ENCODE peak calls at places on chromosomes 16 and 17, in four cellular contexts. N is HFFc6, E is endodermal cell, B is testis. J is an unnamed sample.

GRCh38 chr17:18041776-18042175 is 2.6 kb downstream of the GID4 start:
- DNase-seq in N (peak; percentile 80), E (no peak), B (no peak), J (no peak)

GRCh38 chr16:86508947-86509758 is 1.2 kb upstream of the FOXF1 start:
- DNase-seq in N (peak; percentile 78), E (peak; percentile 78), B (no peak), J (peak; percentile 49)

GRCh38 chr17:13600475-13601316 is 1.0 kb downstream of the HS3ST3A1 start:
- DNase-seq in N (peak; percentile 33), E (peak; percentile 85), B (no peak), J (peak; percentile 36)

GRCh38 chr17:13346081-13346533 is 255.6 kb downstream of the HS3ST3A1 start:
- DNase-seq in N (peak; percentile 98), E (peak; percentile 86), B (no peak), J (no peak)

GRCh38 chr17:17971431-17972125 is 622 bp downstream of the TOM1L2 start:
- DNase-seq in N (no peak), E (no peak), B (peak; percentile 60), J (no peak)

GRCh38 chr17:2176484-2177175 is 121.7 kb downstream of the HIC1 start:
- DNase-seq in N (no peak), E (no peak), B (no peak), J (no peak)

GRCh38 chr16:59060212-59060611 is 326.1 kb upstream of the GOT2 start:
- DNase-seq in N (peak; percentile 90), E (no peak), B (no peak), J (no peak)

GRCh38 chr17:80861892-80862291 is 129.7 kb upstream of the CHMP6 start:
- DNase-seq in N (no peak), E (peak; percentile 83), B (peak; percentile 23), J (peak; percentile 47)

GRCh38 chr17:66540131-66540781 is 237.8 kb downstream of the PRKCA start:
- DNase-seq in N (peak; percentile 80), E (peak; percentile 77), B (peak; percentile 45), J (peak; percentile 23)

GRCh38 chr16:65660390-65660789 is 538.5 kb upstream of the CDH11 start:
- DNase-seq in N (peak; percentile 80), E (peak; percentile 22), B (no peak), J (no peak)

GRCh38 chr16:15897834-15898254 is 9.4 kb upstream of the CEP20 start:
- DNase-seq in N (peak; percentile 25), E (no peak), B (no peak), J (no peak)

GRCh38 chr17:55303701-55304145 is 39.0 kb downstream of the HLF start:
- DNase-seq in N (peak; percentile 40), E (peak; percentile 13), B (no peak), J (no peak)
- TF ChIP-seq CTCF in N (peak; percentile 64), E (no peak), B (no peak), J (no peak)

GRCh38 chr16:70738083-70738977 is 52.5 kb upstream of the MTSS2 start:
- DNase-seq in N (peak; percentile 69), E (peak; percentile 85), B (no peak), J (peak; percentile 70)
- TF ChIP-seq CTCF in N (peak; percentile 93), E (peak; percentile 78), B (peak; percentile 27), J (peak; percentile 76)

DNA sequence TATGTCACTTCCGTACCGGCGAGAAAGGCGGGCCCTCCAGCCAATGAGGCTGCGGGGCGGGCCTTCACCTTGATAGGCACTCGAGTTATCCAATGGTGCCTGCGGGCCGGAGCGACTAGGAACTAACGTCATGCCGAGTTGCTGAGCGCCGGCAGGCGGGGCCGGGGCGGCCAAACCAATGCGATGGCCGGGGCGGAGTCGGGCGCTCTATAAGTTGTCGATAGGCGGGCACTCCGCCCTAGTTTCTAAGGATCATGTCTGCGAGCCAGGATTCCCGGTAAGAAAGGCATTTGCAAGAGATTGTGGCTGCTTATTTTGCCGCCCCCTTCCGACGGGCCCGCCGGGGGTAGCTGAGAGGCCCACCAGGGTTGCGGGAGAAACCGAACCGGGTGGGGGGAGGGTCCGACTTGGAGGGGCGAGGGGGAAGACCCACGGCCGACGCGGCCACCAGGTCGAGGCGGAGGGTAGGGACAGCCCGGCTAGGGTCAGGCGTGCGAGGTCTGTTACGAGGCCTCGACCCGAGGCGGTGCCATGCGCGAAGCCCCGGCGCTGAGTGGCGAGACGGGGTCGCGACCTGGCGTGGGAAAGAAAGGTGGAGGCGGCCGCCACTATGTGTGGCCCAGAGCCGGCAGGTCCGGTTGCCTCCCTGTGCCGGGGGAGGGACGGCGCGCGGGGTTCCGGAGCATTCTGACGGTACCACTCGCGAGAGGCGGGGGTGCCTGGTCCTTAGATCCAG is 6.7 kb upstream of the CD68 start:
- DNase-seq in N (peak; percentile 100), E (peak; percentile 100), B (peak; percentile 100), J (peak; percentile 99)
- TF ChIP-seq CTCF in N (peak; percentile 43), E (no peak), B (no peak), J (no peak)

GRCh38 chr16:68427649-68428303 is 20.5 kb downstream of the SMPD3 start:
- DNase-seq in N (no peak), E (no peak), B (no peak), J (no peak)
- TF ChIP-seq CTCF in N (no peak), E (no peak), B (no peak), J (no peak)

GRCh38 chr17:77647531-77647930 is 311.0 kb upstream of the TNRC6C start:
- DNase-seq in N (no peak), E (peak; percentile 27), B (no peak), J (no peak)

GRCh38 chr17:77644181-77644972 is 314.1 kb upstream of the TNRC6C start:
- DNase-seq in N (no peak), E (peak; percentile 48), B (no peak), J (no peak)

GRCh38 chr17:77645441-77646430 is 312.8 kb upstream of the TNRC6C start:
- DNase-seq in N (no peak), E (peak; percentile 57), B (no peak), J (no peak)

GRCh38 chr17:77641718-77642117 is 316.8 kb upstream of the TNRC6C start:
- DNase-seq in N (no peak), E (no peak), B (no peak), J (no peak)

DNA sequence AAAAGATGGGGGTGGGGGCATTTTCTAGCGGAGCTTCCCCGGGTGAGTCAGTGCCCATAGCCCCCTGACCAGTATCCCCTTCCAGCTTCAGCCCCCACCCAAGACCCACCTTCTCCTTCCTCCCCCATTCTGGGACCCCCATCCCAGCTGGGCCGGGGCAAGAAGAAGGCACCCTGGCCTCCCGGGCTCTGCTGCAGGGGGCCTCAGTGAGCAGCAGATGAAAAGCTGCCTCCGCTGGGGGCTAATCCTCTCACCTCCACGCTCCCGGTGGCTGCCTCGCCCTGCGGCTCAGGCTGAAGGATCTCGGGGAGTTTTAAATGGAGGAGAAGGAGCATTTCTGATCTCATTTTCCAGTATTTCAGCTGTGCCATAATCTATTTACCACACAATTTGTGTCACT is 313.5 kb upstream of the TNRC6C start:
- DNase-seq in N (no peak), E (peak; percentile 85), B (no peak), J (no peak)
- TF ChIP-seq CTCF in N (no peak), E (peak; percentile 77), B (no peak), J (no peak)

DNA sequence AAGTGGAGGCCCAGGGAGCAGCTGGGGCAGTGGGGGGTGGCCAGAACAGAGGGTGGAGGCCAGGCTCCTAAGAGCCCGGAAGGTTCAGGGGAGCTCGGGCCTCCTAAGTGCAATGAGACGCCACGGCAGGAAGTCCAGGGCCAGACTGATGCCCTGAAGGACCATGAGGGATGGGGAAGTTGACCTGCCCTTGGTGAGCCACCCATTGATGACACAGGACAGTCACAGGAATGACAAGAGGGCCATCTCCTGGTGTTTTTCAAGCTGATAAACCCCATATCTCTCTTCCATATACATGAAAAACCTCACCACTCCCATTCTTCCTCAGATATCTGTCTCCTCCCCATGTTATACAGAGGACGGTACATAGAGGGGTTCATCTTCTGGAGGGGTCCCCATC is 5.8 kb upstream of the MRPL58 start:
- DNase-seq in N (no peak), E (no peak), B (no peak), J (no peak)
- TF ChIP-seq CTCF in N (no peak), E (no peak), B (no peak), J (no peak)

GRCh38 chr16:24539295-24539849 is at the start of gene RBBP6:
- DNase-seq in N (peak; percentile 92), E (peak; percentile 97), B (peak; percentile 97), J (peak; percentile 95)
- TF ChIP-seq CTCF in N (peak; percentile 75), E (peak; percentile 32), B (peak; percentile 15), J (peak; percentile 38)

GRCh38 chr16:27363246-27363632 is 38.7 kb upstream of the IL21R start:
- DNase-seq in N (no peak), E (no peak), B (no peak), J (no peak)
- TF ChIP-seq CTCF in N (peak; percentile 34), E (peak; percentile 60), B (no peak), J (no peak)

DNA sequence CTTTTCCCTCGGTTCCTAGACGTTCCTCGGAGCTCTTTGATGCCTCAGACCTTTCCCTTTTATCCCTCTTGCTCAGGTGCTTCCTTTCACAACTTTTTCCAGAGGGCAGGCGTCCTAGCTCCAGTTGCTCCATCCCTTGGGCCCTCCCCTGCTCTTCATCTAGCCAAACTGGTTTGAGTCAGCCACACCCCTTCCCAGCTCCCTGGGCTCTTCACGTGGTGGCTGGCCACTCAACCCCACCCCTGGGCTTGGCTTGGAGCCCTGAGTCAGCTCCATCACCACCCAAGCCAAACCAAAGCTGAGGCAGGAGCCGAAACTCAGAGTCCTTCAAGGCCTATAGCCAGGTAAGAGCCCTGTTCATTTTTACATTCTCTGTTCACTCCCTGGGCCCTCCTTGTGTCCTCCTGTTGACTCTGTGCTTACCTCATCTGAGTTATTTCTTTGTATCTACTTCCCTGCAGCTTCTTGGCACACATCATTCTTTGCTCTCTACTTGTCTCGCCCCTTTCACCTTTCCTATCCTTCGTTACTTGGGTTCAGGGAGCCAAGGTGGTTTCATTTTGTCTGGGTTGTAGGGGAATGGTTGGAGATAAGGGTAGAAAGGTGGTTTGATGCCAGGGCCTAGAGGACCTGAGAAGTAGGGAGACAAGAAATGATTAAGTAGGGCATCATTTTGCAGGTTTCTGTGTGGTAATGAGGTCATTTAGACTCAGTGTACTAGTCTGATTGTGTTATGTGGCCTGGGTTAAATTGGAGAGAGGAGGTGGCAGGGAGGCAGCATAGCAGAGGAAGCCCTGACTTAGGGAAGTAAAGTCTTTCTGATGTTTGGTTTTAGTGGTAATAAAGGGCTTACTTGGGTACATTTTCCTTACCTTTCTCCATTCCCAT is 7.6 kb upstream of the PHKG2 start:
- DNase-seq in N (peak; percentile 68), E (peak; percentile 91), B (peak; percentile 79), J (no peak)
- TF ChIP-seq CTCF in N (no peak), E (no peak), B (no peak), J (no peak)

GRCh38 chr17:9729034-9729650 is 62.2 kb downstream of the DHRS7C start:
- DNase-seq in N (peak; percentile 58), E (peak; percentile 70), B (peak; percentile 50), J (no peak)

GRCh38 chr17:9728005-9728404 is 63.4 kb downstream of the DHRS7C start:
- DNase-seq in N (no peak), E (no peak), B (no peak), J (no peak)

GRCh38 chr17:9726291-9726690 is 65.1 kb downstream of the DHRS7C start:
- DNase-seq in N (no peak), E (no peak), B (no peak), J (no peak)

GRCh38 chr17:9728564-9728963 is 62.8 kb downstream of the DHRS7C start:
- DNase-seq in N (no peak), E (no peak), B (no peak), J (no peak)

DNA sequence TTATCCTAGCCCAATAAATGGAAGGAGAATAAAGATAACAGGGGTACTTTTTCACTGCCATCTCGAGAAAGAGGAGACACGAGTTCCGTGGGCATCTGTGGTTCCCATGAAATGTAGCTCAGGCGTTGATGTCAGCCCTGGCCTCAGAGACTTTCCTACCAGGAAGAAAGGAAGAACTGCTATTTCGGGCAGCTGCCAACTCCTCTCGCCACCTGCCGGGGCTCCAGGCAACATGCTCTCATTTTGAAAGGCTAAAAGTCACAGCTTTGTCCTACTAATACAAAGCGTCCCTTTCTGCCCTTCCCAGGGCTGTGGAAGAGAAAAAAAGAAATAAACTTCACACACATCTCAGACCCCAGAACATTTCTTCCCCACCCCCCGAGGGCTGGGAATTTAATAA is 65.8 kb downstream of the DHRS7C start:
- DNase-seq in N (no peak), E (no peak), B (peak; percentile 19), J (peak; percentile 29)
- TF ChIP-seq CTCF in N (no peak), E (no peak), B (no peak), J (no peak)

J was measured in glutamatergic neuron.